ENCODE peak calls at places on chromosomes 2 and 18, in ten cellular contexts. Q, T, Y, H, L, A, C, F, U and M are unnamed samples.

GRCh38 chr2:14189929-14190328 is 442.6 kb upstream of the LRATD1 start:
- DNase-seq in Q (peak), T (peak), Y (no peak), H (no peak), L (no peak), A (peak), C (no peak), F (no peak), U (no peak), M (no peak)

GRCh38 chr2:173427887-173428683 is 73.4 kb downstream of the CDCA7 start:
- DNase-seq in Q (no peak), T (no peak), Y (no peak), H (no peak), L (no peak), A (peak), C (no peak), F (peak), U (peak), M (no peak)

GRCh38 chr18:12468458-12468857 is 60.7 kb downstream of the PRELID3A start:
- DNase-seq in Q (no peak), T (no peak), Y (no peak), H (no peak), L (no peak), A (no peak), C (no peak), F (no peak), U (no peak), M (no peak)

GRCh38 chr2:26916128-26916692 is 54.2 kb upstream of the MAPRE3 start:
- DNase-seq in Q (no peak), T (no peak), Y (no peak), H (no peak), L (no peak), A (no peak), C (no peak), F (no peak), U (no peak), M (no peak)

GRCh38 chr2:233972941-233973575 is 55.9 kb downstream of the TRPM8 start:
- DNase-seq in Q (no peak), T (no peak), Y (no peak), H (no peak), L (no peak), A (no peak), C (no peak), F (no peak), U (no peak), M (no peak)

GRCh38 chr2:53473236-53473635 is 294.4 kb upstream of the CHAC2 start:
- DNase-seq in Q (no peak), T (no peak), Y (peak), H (no peak), L (peak), A (no peak), C (no peak), F (peak), U (no peak), M (no peak)

GRCh38 chr2:240123821-240124650 is 12.1 kb downstream of the COPS9 start:
- DNase-seq in Q (no peak), T (no peak), Y (no peak), H (no peak), L (no peak), A (no peak), C (no peak), F (no peak), U (no peak), M (no peak)

GRCh38 chr2:99682280-99683060 is 192.7 kb upstream of the REV1 start:
- DNase-seq in Q (no peak), T (no peak), Y (no peak), H (no peak), L (peak), A (peak), C (peak), F (no peak), U (peak), M (no peak)

GRCh38 chr18:9103488-9103887 is 989 bp downstream of the NDUFV2 start:
- DNase-seq in Q (peak), T (peak), Y (no peak), H (no peak), L (peak), A (peak), C (no peak), F (no peak), U (peak), M (peak)

GRCh38 chr2:234240917-234241316 is 190.4 kb downstream of the SPP2 start:
- DNase-seq in Q (no peak), T (peak), Y (no peak), H (no peak), L (no peak), A (peak), C (no peak), F (no peak), U (no peak), M (peak)

GRCh38 chr2:238581126-238581525 is 154.4 kb downstream of the ASB1 start:
- DNase-seq in Q (no peak), T (no peak), Y (no peak), H (no peak), L (no peak), A (no peak), C (no peak), F (no peak), U (no peak), M (no peak)

GRCh38 chr2:26169681-26170414 is 3.0 kb upstream of the GAREM2 start:
- DNase-seq in Q (no peak), T (no peak), Y (no peak), H (no peak), L (no peak), A (no peak), C (no peak), F (no peak), U (no peak), M (no peak)

GRCh38 chr2:233813236-233814062 is 35.3 kb downstream of the MROH2A start:
- DNase-seq in Q (no peak), T (no peak), Y (no peak), H (no peak), L (no peak), A (no peak), C (no peak), F (no peak), U (no peak), M (no peak)

GRCh38 chr18:57437433-57437781 is 2.2 kb downstream of the ONECUT2 start:
- DNase-seq in Q (no peak), T (no peak), Y (no peak), H (no peak), L (peak), A (no peak), C (no peak), F (no peak), U (no peak), M (no peak)

GRCh38 chr2:68925298-68925885 is 27.3 kb downstream of the GKN2 start:
- DNase-seq in Q (peak), T (peak), Y (peak), H (no peak), L (peak), A (peak), C (no peak), F (peak), U (peak), M (peak)